ENCODE peak calls at places on chromosomes 12 and 14, in five cellular contexts. O is adrenal gland; J is CD4-positive, alpha-beta T cell; P is stomach; B is heart right ventricle. Q is an unnamed sample.

GRCh38 chr14:78359581-78359980 is 189.4 kb downstream of the NRXN3 start:
- DNase-seq in O (no peak), J (no peak), P (no peak), B (no peak), Q (no peak)

GRCh38 chr12:105212431-105212830 is 23.5 kb downstream of the APPL2 start:
- DNase-seq in O (no peak), J (no peak), P (no peak), B (no peak), Q (no peak)

GRCh38 chr14:43981135-43981787 is 525.8 kb downstream of the FSCB start:
- DNase-seq in O (no peak), J (no peak), P (no peak), B (no peak), Q (no peak)

GRCh38 chr14:61080591-61081010 is 99.6 kb downstream of the SLC38A6 start:
- DNase-seq in O (no peak), J (no peak), P (no peak), B (no peak), Q (no peak)

GRCh38 chr12:65899289-65899688 is 75.0 kb downstream of the HMGA2 start:
- DNase-seq in O (no peak), J (no peak), P (no peak), B (no peak), Q (no peak)

GRCh38 chr12:65306229-65306602 is 27.7 kb downstream of the MSRB3 start:
- DNase-seq in O (no peak), J (no peak), P (no peak), B (no peak), Q (no peak)

GRCh38 chr12:62800707-62801400 is 134.1 kb downstream of the PPM1H start:
- DNase-seq in O (no peak), J (no peak), P (no peak), B (no peak), Q (no peak)

GRCh38 chr12:37543966-37544668 is 772.5 kb upstream of the ALG10B start:
- DNase-seq in O (no peak), J (no peak), P (no peak), B (no peak), Q (no peak)

GRCh38 chr14:79229383-79229875 is 981.9 kb downstream of the DIO2 start:
- DNase-seq in O (no peak), J (no peak), P (no peak), B (no peak), Q (no peak)

GRCh38 chr12:91273542-91273941 is 90.9 kb upstream of the DCN start:
- DNase-seq in O (no peak), J (no peak), P (no peak), B (no peak), Q (no peak)

GRCh38 chr12:107536613-107537012 is 149.0 kb upstream of the PWP1 start:
- DNase-seq in O (no peak), J (no peak), P (no peak), B (no peak), Q (no peak)

GRCh38 chr12:78403136-78403535 is 461.4 kb upstream of the SYT1 start:
- DNase-seq in O (no peak), J (no peak), P (no peak), B (no peak), Q (no peak)

GRCh38 chr12:55706840-55707671 is 648 bp downstream of the ITGA7 start:
- DNase-seq in O (no peak), J (no peak), P (no peak), B (no peak), Q (no peak)

GRCh38 chr12:2631613-2632350 is 163.0 kb upstream of the FKBP4 start:
- DNase-seq in O (no peak), J (no peak), P (no peak), B (peak), Q (no peak)

GRCh38 chr12:52333321-52333720 is 12.1 kb upstream of the KRT83 start:
- DNase-seq in O (no peak), J (no peak), P (no peak), B (no peak), Q (no peak)

GRCh38 chr12:89828575-89828974 is 119.9 kb upstream of the ATP2B1 start:
- DNase-seq in O (no peak), J (no peak), P (no peak), B (no peak), Q (no peak)

GRCh38 chr14:64191756-64192155 is 102.4 kb downstream of the ESR2 start:
- DNase-seq in O (no peak), J (no peak), P (no peak), B (no peak), Q (no peak)

GRCh38 chr12:6532051-6532926 is 2.0 kb upstream of the GAPDH start:
- DNase-seq in O (peak), J (peak), P (peak), B (peak), Q (peak)

GRCh38 chr12:96196781-96197180 is 2.6 kb downstream of the ELK3 start:
- DNase-seq in O (no peak), J (no peak), P (no peak), B (no peak), Q (no peak)

GRCh38 chr14:68891851-68892660 is 87.0 kb downstream of the ACTN1 start:
- DNase-seq in O (no peak), J (no peak), P (no peak), B (no peak), Q (no peak)

GRCh38 chr12:58566599-58566998 is 353.7 kb downstream of the LRIG3 start:
- DNase-seq in O (no peak), J (no peak), P (no peak), B (no peak), Q (no peak)

GRCh38 chr14:35818346-35819115 is 7.6 kb upstream of the BRMS1L start:
- DNase-seq in O (peak), J (no peak), P (no peak), B (no peak), Q (peak)

GRCh38 chr12:94545937-94546771 is 86.5 kb upstream of the CEP83 start:
- DNase-seq in O (peak), J (no peak), P (peak), B (no peak), Q (peak)

GRCh38 chr12:40515041-40515825 is 177.0 kb upstream of the CNTN1 start:
- DNase-seq in O (no peak), J (no peak), P (no peak), B (no peak), Q (no peak)

GRCh38 chr12:69534389-69534822 is 50.9 kb upstream of the CCT2 start:
- DNase-seq in O (peak), J (no peak), P (no peak), B (no peak), Q (peak)

GRCh38 chr14:95516554-95517209 is at the start of gene SYNE3:
- DNase-seq in O (peak), J (no peak), P (peak), B (peak), Q (no peak)

GRCh38 chr14:95513261-95513660 is 3.2 kb downstream of the SYNE3 start:
- DNase-seq in O (no peak), J (no peak), P (no peak), B (no peak), Q (no peak)

GRCh38 chr14:95515523-95516517 is 630 bp downstream of the SYNE3 start:
- DNase-seq in O (peak), J (peak), P (peak), B (peak), Q (no peak)

GRCh38 chr14:95514131-95515079 is 2.0 kb downstream of the SYNE3 start:
- DNase-seq in O (peak), J (no peak), P (no peak), B (no peak), Q (no peak)

GRCh38 chr14:95515080-95515489 is 1.4 kb downstream of the SYNE3 start:
- DNase-seq in O (peak), J (no peak), P (no peak), B (peak), Q (no peak)
- H3K27ac ChIP-seq in O (peak), J (no peak), P (peak), B (peak), Q (peak)

GRCh38 chr14:91904956-91905645 is 37.8 kb upstream of the TC2N start:
- DNase-seq in O (no peak), J (no peak), P (no peak), B (no peak), Q (no peak)

GRCh38 chr14:91910201-91910600 is 37.3 kb downstream of the FBLN5 start:
- DNase-seq in O (no peak), J (no peak), P (no peak), B (no peak), Q (no peak)

GRCh38 chr14:91904483-91904882 is 37.1 kb upstream of the TC2N start:
- DNase-seq in O (no peak), J (no peak), P (no peak), B (no peak), Q (no peak)

GRCh38 chr14:91903070-91903469 is 35.7 kb upstream of the TC2N start:
- DNase-seq in O (no peak), J (no peak), P (no peak), B (no peak), Q (no peak)

DNA sequence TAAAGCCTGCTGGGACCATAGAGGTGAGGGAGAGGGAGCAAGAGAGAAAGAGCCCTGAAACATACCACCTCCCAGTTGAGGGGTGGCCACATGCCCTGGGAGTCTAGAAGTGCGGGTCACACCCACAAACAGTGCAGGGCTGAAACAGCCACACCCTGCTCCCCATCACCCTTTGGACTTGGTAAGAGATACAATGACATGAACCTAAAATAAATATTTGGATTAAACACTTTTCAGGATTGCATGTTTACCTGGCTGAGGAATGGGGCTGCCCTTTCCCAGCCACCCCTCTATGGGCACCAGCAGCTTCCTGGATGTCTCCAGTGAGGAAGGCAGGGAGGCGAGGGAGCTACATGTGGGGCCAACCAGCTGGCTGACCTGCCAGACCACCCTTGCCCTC is 39.0 kb upstream of the TC2N start:
- DNase-seq in O (no peak), J (no peak), P (peak), B (no peak), Q (no peak)
- H3K27ac ChIP-seq in O (no peak), J (no peak), P (no peak), B (no peak), Q (no peak)

GRCh38 chr14:99512110-99512449 is 30.9 kb downstream of the CCNK start:
- DNase-seq in O (no peak), J (no peak), P (no peak), B (no peak), Q (no peak)
- H3K27ac ChIP-seq in O (no peak), J (no peak), P (no peak), B (peak), Q (peak)

GRCh38 chr12:13505636-13506035 is 309.1 kb downstream of the EMP1 start:
- DNase-seq in O (no peak), J (no peak), P (no peak), B (no peak), Q (no peak)
- H3K27ac ChIP-seq in O (no peak), J (no peak), P (no peak), B (no peak), Q (no peak)

DNA sequence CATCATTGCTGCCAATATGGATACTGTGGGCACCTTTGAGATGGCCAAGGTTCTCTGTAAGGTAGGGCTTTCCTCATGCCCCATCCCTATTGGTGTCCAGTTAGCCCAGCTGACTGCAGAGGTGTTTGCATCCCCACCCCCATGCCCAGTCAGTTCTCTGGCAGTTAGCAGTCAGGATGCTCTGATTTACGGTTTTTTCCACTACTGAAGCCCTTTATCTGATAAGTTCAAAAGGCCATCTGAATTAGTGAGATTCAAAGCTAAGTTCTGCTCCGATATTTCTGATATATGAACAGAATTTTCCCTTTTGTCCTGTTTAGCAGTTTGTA is 773 bp downstream of the GMPR2 start:
- DNase-seq in O (peak), J (no peak), P (no peak), B (no peak), Q (no peak)
- H3K27ac ChIP-seq in O (peak), J (peak), P (no peak), B (peak), Q (no peak)

DNA sequence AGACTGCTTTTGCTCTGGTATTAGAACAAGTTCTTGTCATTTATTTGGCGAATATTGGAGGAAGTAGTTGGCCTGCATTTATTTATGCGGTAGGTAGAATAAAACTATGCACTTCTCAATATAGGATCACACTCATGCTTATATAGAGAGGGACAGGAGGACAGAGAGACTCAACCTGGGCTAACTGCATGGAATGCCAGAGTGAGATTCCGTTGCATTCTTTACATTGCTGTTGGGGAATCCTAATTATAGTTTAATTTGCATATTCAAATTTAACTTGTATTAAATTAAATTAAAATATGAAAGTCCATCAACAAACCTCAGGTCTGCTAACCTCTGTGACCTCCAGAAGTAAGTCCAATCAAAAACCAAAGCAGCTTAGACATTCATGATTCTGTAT is 26.6 kb downstream of the OR10G3 start:
- DNase-seq in O (no peak), J (no peak), P (no peak), B (no peak), Q (no peak)
- H3K27ac ChIP-seq in O (no peak), J (no peak), P (no peak), B (no peak), Q (no peak)

Q was measured in caudate nucleus.